ENCODE peak calls at places on chromosomes 6 and 20, in six cellular contexts. Z is activated CD4-positive, alpha-beta T cell treated with anti-CD3 and anti-CD28 coated beads for 24 hours; D is retinal pigment epithelial cell; G is CD4-positive, CD25-positive, alpha-beta regulatory T cell; S is activated T-helper 9 cell treated with anti-CD3 and anti-CD28 coated beads, Interleukin-2, amount 50 U/mL, for 16 hours; V is body of pancreas. Y is an unnamed sample.

GRCh38 chr6:30643656-30644055 is 3.3 kb upstream of the C6orf136 start:
- DNase-seq in Z (no peak), D (no peak), G (no peak), S (no peak), V (no peak), Y (no peak)

GRCh38 chr20:17617212-17617867 is 47.5 kb downstream of the DSTN start:
- DNase-seq in Z (no peak), D (no peak), G (peak), S (no peak), V (peak), Y (peak)

GRCh38 chr20:62728028-62728780 is 19.6 kb downstream of the NTSR1 start:
- DNase-seq in Z (no peak), D (no peak), G (peak), S (no peak), V (no peak), Y (no peak)

GRCh38 chr6:144362042-144363018 is 77.2 kb downstream of the UTRN start:
- DNase-seq in Z (no peak), D (peak), G (no peak), S (no peak), V (peak), Y (peak)

GRCh38 chr20:7171911-7172310 is 404.4 kb downstream of the BMP2 start:
- DNase-seq in Z (no peak), D (peak), G (no peak), S (no peak), V (no peak), Y (no peak)

GRCh38 chr20:19976595-19977372 is 40.4 kb upstream of the NAA20 start:
- DNase-seq in Z (no peak), D (peak), G (no peak), S (no peak), V (peak), Y (peak)

GRCh38 chr20:37593710-37594109 is 66.0 kb upstream of the BLCAP start:
- DNase-seq in Z (no peak), D (no peak), G (no peak), S (no peak), V (no peak), Y (no peak)

GRCh38 chr6:4313044-4313686 is 177.8 kb upstream of the ECI2 start:
- DNase-seq in Z (no peak), D (peak), G (no peak), S (no peak), V (peak), Y (no peak)

GRCh38 chr6:30562470-30563425 is 5.7 kb downstream of the PRR3 start:
- DNase-seq in Z (no peak), D (no peak), G (no peak), S (no peak), V (no peak), Y (no peak)

GRCh38 chr20:57025261-57025660 is 241.2 kb downstream of the BMP7 start:
- DNase-seq in Z (no peak), D (no peak), G (no peak), S (no peak), V (no peak), Y (no peak)

GRCh38 chr6:143328885-143329284 is 121.6 kb downstream of the ADAT2 start:
- DNase-seq in Z (no peak), D (no peak), G (no peak), S (no peak), V (no peak), Y (no peak)

GRCh38 chr20:2103454-2104153 is 2.0 kb downstream of the STK35 start:
- DNase-seq in Z (no peak), D (no peak), G (peak), S (no peak), V (no peak), Y (peak)

GRCh38 chr20:37994512-37994911 is 38.7 kb downstream of the TTI1 start:
- DNase-seq in Z (no peak), D (no peak), G (no peak), S (no peak), V (no peak), Y (peak)

GRCh38 chr20:20664795-20665194 is 47.6 kb downstream of the RALGAPA2 start:
- DNase-seq in Z (no peak), D (peak), G (peak), S (no peak), V (no peak), Y (peak)

GRCh38 chr20:58021481-58021880 is 207.0 kb downstream of the ANKRD60 start:
- DNase-seq in Z (no peak), D (no peak), G (no peak), S (no peak), V (no peak), Y (no peak)

GRCh38 chr6:20440291-20440690 is 38.6 kb downstream of the E2F3 start:
- DNase-seq in Z (no peak), D (no peak), G (no peak), S (no peak), V (no peak), Y (no peak)

GRCh38 chr6:134675110-134676038 is 274.5 kb downstream of the ALDH8A1 start:
- DNase-seq in Z (no peak), D (no peak), G (no peak), S (no peak), V (no peak), Y (no peak)

GRCh38 chr20:50735813-50736212 is 4.4 kb downstream of the PARD6B start:
- DNase-seq in Z (no peak), D (no peak), G (no peak), S (no peak), V (no peak), Y (no peak)

GRCh38 chr6:12968290-12968689 is 251.7 kb downstream of the PHACTR1 start:
- DNase-seq in Z (no peak), D (no peak), G (no peak), S (no peak), V (no peak), Y (no peak)

GRCh38 chr6:107847844-107848802 is 24.0 kb upstream of the SCML4 start:
- DNase-seq in Z (peak), D (no peak), G (peak), S (peak), V (peak), Y (peak)